ENCODE peak calls at places on chromosomes 4 and X, in ten cellular contexts. Q is stomach, A is SK-N-SH, L is suprapubic skin, N is esophagus muscularis mucosa, R is HepG2, C is H1, D is K562, Z is transverse colon, H is upper lobe of left lung. O is an unnamed sample.

GRCh38 chr4:150366487-150366999 is 215.4 kb upstream of the MAB21L2 start:
- DNase-seq in Q (no peak), A (peak; percentile 58), L (no peak), N (no peak), R (no peak), C (peak; percentile 51), D (no peak), Z (no peak), H (no peak), O (no peak)

GRCh38 chr4:107951551-107951950 is 20.2 kb downstream of the CYP2U1 start:
- DNase-seq in Q (no peak), A (no peak), L (no peak), N (no peak), R (no peak), C (no peak), D (no peak), Z (no peak), H (no peak), O (no peak)

GRCh38 chrX:149610511-149610910 is 15.4 kb upstream of the HSFX2 start:
- DNase-seq in Q (no peak), A (no peak), L (no peak), N (no peak), R (no peak), C (no peak), D (no peak), Z (no peak), H (no peak), O (no peak)

GRCh38 chr4:1035510-1035909 is 24.1 kb downstream of the FGFRL1 start:
- DNase-seq in Q (peak; percentile 78), A (no peak), L (no peak), N (no peak), R (peak; percentile 67), C (no peak), D (no peak), Z (peak; percentile 38), H (peak; percentile 84), O (no peak)

GRCh38 chrX:33416273-33416805 is 205.0 kb upstream of the DMD start:
- DNase-seq in Q (no peak), A (no peak), L (no peak), N (no peak), R (no peak), C (no peak), D (no peak), Z (no peak), H (no peak), O (no peak)

GRCh38 chr4:31575504-31575903 is 855.3 kb downstream of the PCDH7 start:
- DNase-seq in Q (no peak), A (no peak), L (no peak), N (no peak), R (no peak), C (no peak), D (no peak), Z (no peak), H (no peak), O (no peak)

GRCh38 chr4:68342139-68342538 is 7.8 kb downstream of the YTHDC1 start:
- DNase-seq in Q (no peak), A (no peak), L (no peak), N (no peak), R (no peak), C (no peak), D (peak; percentile 6), Z (no peak), H (no peak), O (no peak)

GRCh38 chr4:76017056-76017686 is 6.1 kb downstream of the CXCL10 start:
- DNase-seq in Q (no peak), A (no peak), L (no peak), N (no peak), R (no peak), C (no peak), D (no peak), Z (no peak), H (no peak), O (no peak)

GRCh38 chrX:132127748-132128147 is at the start of gene FRMD7:
- DNase-seq in Q (no peak), A (peak; percentile 10), L (no peak), N (no peak), R (no peak), C (no peak), D (no peak), Z (no peak), H (peak; percentile 9), O (no peak)

GRCh38 chrX:119791437-119792231 is at the start of gene RPL39:
- DNase-seq in Q (peak; percentile 82), A (peak; percentile 83), L (peak; percentile 89), N (peak; percentile 92), R (peak; percentile 81), C (peak; percentile 71), D (peak; percentile 79), Z (peak; percentile 86), H (peak; percentile 91), O (peak; percentile 92)

GRCh38 chrX:101764538-101764937 is 104.9 kb upstream of the ARMCX2 start:
- DNase-seq in Q (no peak), A (no peak), L (no peak), N (no peak), R (no peak), C (no peak), D (no peak), Z (no peak), H (no peak), O (no peak)

GRCh38 chr4:165630671-165631070 is 242.4 kb upstream of the TLL1 start:
- DNase-seq in Q (no peak), A (no peak), L (no peak), N (no peak), R (no peak), C (no peak), D (no peak), Z (no peak), H (no peak), O (no peak)

GRCh38 chrX:125420809-125421208 is 101.1 kb downstream of the TEX13C start:
- DNase-seq in Q (no peak), A (no peak), L (no peak), N (no peak), R (no peak), C (no peak), D (peak; percentile 25), Z (no peak), H (no peak), O (no peak)
- TF ChIP-seq POLR2AphosphoS5 in Q (no peak), A (no peak), L (no peak), N (no peak), R (no peak), C (no peak), D (peak; percentile 59), Z (no peak), H (no peak), O (no peak)

DNA sequence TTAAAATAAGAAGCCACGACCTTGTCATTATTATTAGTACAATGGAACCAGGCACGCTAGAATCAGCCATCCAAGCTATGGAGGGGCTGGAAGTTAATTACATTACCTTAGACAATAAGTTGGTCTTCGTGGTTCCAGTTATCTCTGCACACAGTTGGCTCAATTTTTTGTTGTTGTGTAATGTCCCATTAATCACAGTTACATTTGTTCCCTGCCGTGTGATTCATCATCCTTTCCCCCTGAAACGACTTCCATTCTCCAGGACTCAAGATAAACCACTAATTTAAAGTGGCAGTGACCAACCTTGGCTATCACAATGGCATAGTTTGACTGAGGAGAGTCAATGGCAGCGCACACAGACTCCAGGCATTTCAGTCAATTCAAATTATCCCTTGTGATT is 905.0 kb downstream of the RAB28 start:
- DNase-seq in Q (no peak), A (no peak), L (no peak), N (no peak), R (no peak), C (no peak), D (no peak), Z (no peak), H (no peak), O (no peak)
- H3K4me1 ChIP-seq in Q (no peaks in the 10 kb centered on the region), A (no peaks in the 10 kb centered on the region), L (no peaks in the 10 kb centered on the region), N (no peaks in the 10 kb centered on the region), R (no peaks in the 10 kb centered on the region), C (no peaks in the 10 kb centered on the region), D (no peaks in the 10 kb centered on the region), Z (peaks cover 3% of the 10 kb centered on the region), H (no peaks in the 10 kb centered on the region), O (no peaks in the 10 kb centered on the region)

GRCh38 chr4:95676190-95676589 is 127.4 kb upstream of the UNC5C start:
- DNase-seq in Q (no peak), A (no peak), L (no peak), N (no peak), R (no peak), C (no peak), D (no peak), Z (no peak), H (no peak), O (no peak)

GRCh38 chr4:95674451-95675095 is 125.8 kb upstream of the UNC5C start:
- DNase-seq in Q (no peak), A (no peak), L (no peak), N (no peak), R (no peak), C (no peak), D (no peak), Z (no peak), H (no peak), O (no peak)

GRCh38 chr4:95675623-95676022 is 126.8 kb upstream of the UNC5C start:
- DNase-seq in Q (no peak), A (no peak), L (no peak), N (no peak), R (no peak), C (no peak), D (no peak), Z (no peak), H (no peak), O (no peak)

DNA sequence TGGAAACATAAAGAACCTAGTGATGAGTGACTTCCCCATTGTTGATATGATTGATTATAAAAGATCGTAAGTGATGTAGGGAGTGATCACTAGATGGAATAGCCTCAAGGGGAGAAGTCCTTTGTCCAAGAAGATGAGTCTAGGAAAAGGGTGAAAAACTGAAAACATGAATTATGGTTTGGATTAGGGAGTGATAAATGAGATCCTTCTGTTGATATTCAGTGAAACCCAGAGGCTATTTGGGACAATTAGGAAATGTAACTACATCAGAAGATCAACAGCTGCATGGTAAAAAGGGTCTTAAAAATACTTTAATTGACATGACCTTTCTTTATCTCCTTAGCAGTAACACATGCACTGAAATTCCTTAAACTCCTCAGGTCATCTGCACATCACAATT is 124.0 kb upstream of the UNC5C start:
- DNase-seq in Q (no peak), A (no peak), L (no peak), N (no peak), R (no peak), C (no peak), D (no peak), Z (no peak), H (no peak), O (no peak)
- TF ChIP-seq EP300 in Q (no peak), A (no peak), L (no peak), N (no peak), R (no peak), C (no peak), D (no peak), Z (no peak), H (no peak), O (no peak)

GRCh38 chr4:145179201-145179860 is 1.1 kb downstream of the OTUD4 start:
- DNase-seq in Q (peak; percentile 79), A (peak; percentile 77), L (peak; percentile 85), N (no peak), R (peak; percentile 21), C (peak; percentile 54), D (peak; percentile 77), Z (peak; percentile 85), H (peak; percentile 95), O (peak; percentile 81)
- TF ChIP-seq POLR2AphosphoS5 in Q (no peak), A (no peak), L (no peak), N (peak; percentile 79), R (no peak), C (no peak), D (no peak), Z (peak; percentile 84), H (peak; percentile 57), O (peak; percentile 64)